ENCODE peak calls at places on chromosomes 3 and 15, in five cellular contexts. W is astrocyte, G is posterior cingulate gyrus, O is activated gamma-delta T cell treated with Interleukin-2 at 50 U/mL for 16 hours, B is fibroblast of lung. T is an unnamed sample.

GRCh38 chr15:67884514-67885225 is 44.8 kb upstream of the RNU6-1 start:
- DNase-seq in B (peak; percentile 64), O (peak; percentile 25), G (peak; percentile 43), W (peak; percentile 62), T (peak; percentile 3)

GRCh38 chr3:138941259-138941885 is 5.6 kb downstream of the FOXL2 start:
- DNase-seq in W (no peak), G (no peak), O (no peak), B (no peak), T (peak; percentile 42)

GRCh38 chr3:189822726-189823125 is 191.5 kb downstream of the TP63 start:
- DNase-seq in O (no peak), G (no peak), W (no peak), B (no peak), T (no peak)

GRCh38 chr15:42608110-42608531 is 32.7 kb downstream of the STARD9 start:
- DNase-seq in G (no peak), W (peak; percentile 69), O (peak; percentile 50), B (no peak), T (peak; percentile 32)

GRCh38 chr3:152299243-152299976 is 30.7 kb downstream of the MBNL1 start:
- DNase-seq in B (no peak), G (peak; percentile 17), O (no peak), W (no peak), T (peak; percentile 45)

GRCh38 chr15:59485036-59485435 is 47.0 kb downstream of the FAM81A start:
- DNase-seq in G (no peak), B (no peak), W (no peak), O (no peak), T (no peak)

GRCh38 chr15:43125095-43125661 is 8.2 kb upstream of the TMEM62 start:
- DNase-seq in G (no peak), O (no peak), W (no peak), B (no peak), T (no peak)

GRCh38 chr3:186705882-186706780 is 11.0 kb upstream of the KNG1 start:
- DNase-seq in O (peak; percentile 6), W (no peak), G (no peak), B (no peak), T (no peak)

GRCh38 chr15:80984856-80985255 is 4.8 kb downstream of the MESD start:
- DNase-seq in W (no peak), G (no peak), B (no peak), O (no peak), T (no peak)

GRCh38 chr3:129039271-129040038 is 21.1 kb upstream of the GP9 start:
- DNase-seq in B (no peak), W (no peak), G (no peak), O (no peak), T (no peak)

GRCh38 chr3:45760878-45761711 is 35.2 kb downstream of the SLC6A20 start:
- DNase-seq in B (peak; percentile 76), W (peak; percentile 49), O (peak; percentile 41), G (peak; percentile 41), T (peak; percentile 24)

GRCh38 chr3:126522363-126522788 is 1.6 kb upstream of the CHST13 start:
- DNase-seq in G (peak; percentile 62), W (peak; percentile 19), B (peak; percentile 50), O (peak; percentile 48), T (peak; percentile 25)

GRCh38 chr3:71662056-71662455 is 63.1 kb downstream of the EIF4E3 start:
- DNase-seq in O (no peak), W (no peak), B (no peak), G (no peak), T (no peak)

GRCh38 chr3:17605032-17605431 is 137.4 kb downstream of the TBC1D5 start:
- DNase-seq in W (peak; percentile 88), B (peak; percentile 82), O (no peak), G (no peak), T (no peak)